ENCODE peak calls at places on chromosomes 3 and 15, in ten cellular contexts. V, O, G, P, X, D, L, E, A and T are unnamed samples.

GRCh38 chr3:184687363-184688049 is 24.4 kb downstream of the MAGEF1 start:
- DNase-seq in X (no peak), O (no peak), G (peak), L (no peak), V (no peak), D (no peak), P (no peak), A (peak), E (no peak), T (no peak)

GRCh38 chr3:41932511-41932910 is 29.4 kb downstream of the ULK4 start:
- DNase-seq in D (no peak), G (no peak), A (no peak), P (no peak), O (no peak), L (no peak), V (no peak), E (no peak), X (no peak), T (no peak)

GRCh38 chr3:30493912-30494311 is 112.5 kb upstream of the TGFBR2 start:
- DNase-seq in A (no peak), P (no peak), V (no peak), L (no peak), E (no peak), X (peak), G (peak), D (no peak), O (no peak), T (no peak)

GRCh38 chr3:151085889-151086483 is 522 bp downstream of the MED12L start:
- DNase-seq in A (peak), V (peak), D (no peak), L (no peak), X (no peak), G (no peak), O (no peak), P (no peak), E (peak), T (no peak)

GRCh38 chr15:88493811-88494210 is 26.3 kb downstream of the MRPS11 start:
- DNase-seq in V (no peak), D (no peak), A (no peak), P (no peak), G (no peak), E (no peak), X (no peak), O (no peak), L (no peak), T (no peak)

GRCh38 chr3:50658416-50658815 is 16.3 kb upstream of the DOCK3 start:
- DNase-seq in E (no peak), X (peak), G (no peak), P (no peak), L (no peak), D (no peak), A (no peak), O (no peak), V (no peak), T (no peak)

GRCh38 chr3:187165144-187165543 is 25.8 kb upstream of the RPL39L start:
- DNase-seq in A (peak), P (peak), D (peak), L (no peak), X (peak), E (peak), V (peak), G (no peak), O (peak), T (peak)

GRCh38 chr3:126129408-126129891 is 45.5 kb upstream of the SLC41A3 start:
- DNase-seq in E (no peak), P (no peak), X (peak), V (no peak), O (peak), G (peak), L (no peak), A (no peak), D (no peak), T (no peak)

GRCh38 chr15:72285927-72286516 is 13.7 kb upstream of the PARP6 start:
- DNase-seq in L (peak), E (no peak), G (no peak), P (peak), D (no peak), X (no peak), V (peak), O (no peak), A (peak), T (no peak)

GRCh38 chr3:185144784-185145183 is 8.1 kb downstream of the C3orf70 start:
- DNase-seq in A (no peak), E (no peak), V (no peak), D (no peak), G (no peak), X (no peak), L (no peak), P (no peak), O (no peak), T (no peak)

GRCh38 chr3:132228923-132229322 is 88.3 kb upstream of the ACP3 start:
- DNase-seq in A (no peak), D (no peak), G (no peak), L (no peak), E (no peak), P (no peak), O (peak), V (no peak), X (peak), T (peak)

GRCh38 chr15:76324066-76324465 is 12.5 kb upstream of the ISL2 start:
- DNase-seq in A (no peak), E (no peak), X (no peak), G (no peak), O (no peak), P (no peak), V (no peak), L (no peak), D (no peak), T (no peak)

GRCh38 chr3:52978109-52978754 is 67.6 kb downstream of the SFMBT1 start:
- DNase-seq in V (no peak), L (no peak), G (no peak), P (no peak), E (no peak), D (peak), O (no peak), A (no peak), X (no peak), T (no peak)

GRCh38 chr15:58010983-58011382 is 54.5 kb downstream of the ALDH1A2 start:
- DNase-seq in L (no peak), E (no peak), G (no peak), D (no peak), V (no peak), O (no peak), P (no peak), A (peak), X (no peak), T (no peak)

GRCh38 chr3:122496529-122496928 is 18.2 kb downstream of the KPNA1 start:
- DNase-seq in L (no peak), D (no peak), A (no peak), E (no peak), X (no peak), O (no peak), G (no peak), P (no peak), V (no peak), T (no peak)

GRCh38 chr3:194140520-194141414 is 4.8 kb downstream of the HES1 start:
- DNase-seq in A (peak), E (no peak), D (no peak), L (no peak), O (peak), P (no peak), X (peak), V (peak), G (peak), T (no peak)

GRCh38 chr15:33132722-33133345 is 61.7 kb downstream of the FMN1 start:
- DNase-seq in L (no peak), A (peak), V (peak), O (peak), G (no peak), P (no peak), D (no peak), E (peak), X (peak), T (peak)

GRCh38 chr3:61936344-61936937 is 375.1 kb downstream of the PTPRG start:
- DNase-seq in A (peak), X (peak), O (peak), V (peak), E (no peak), G (no peak), D (no peak), L (no peak), P (no peak), T (no peak)

GRCh38 chr3:43870844-43871626 is 180.3 kb downstream of the ABHD5 start:
- DNase-seq in V (no peak), A (no peak), E (no peak), G (no peak), L (no peak), D (no peak), P (no peak), O (no peak), X (no peak), T (peak)

GRCh38 chr15:67021455-67021854 is 43.9 kb upstream of the SMAD3 start:
- DNase-seq in O (no peak), X (no peak), A (no peak), D (no peak), P (no peak), V (no peak), G (no peak), E (no peak), L (no peak), T (no peak)

GRCh38 chr15:68636256-68636655 is 57.5 kb downstream of the CORO2B start:
- DNase-seq in X (no peak), G (no peak), D (no peak), E (no peak), P (no peak), V (no peak), O (no peak), A (no peak), L (no peak), T (no peak)

GRCh38 chr3:23611737-23612295 is 193.9 kb upstream of the UBE2E1 start:
- DNase-seq in A (no peak), G (peak), P (no peak), E (no peak), X (peak), V (no peak), O (no peak), L (no peak), D (peak), T (no peak)

GRCh38 chr15:25179673-25180511 is 225.1 kb downstream of the SNRPN start:
- DNase-seq in A (no peak), G (peak), L (no peak), O (no peak), X (no peak), E (no peak), D (no peak), P (no peak), V (no peak), T (no peak)

GRCh38 chr15:60918234-60918964 is 310.7 kb downstream of the RORA start:
- DNase-seq in O (no peak), V (no peak), A (no peak), E (no peak), D (no peak), L (no peak), G (no peak), X (no peak), P (no peak), T (no peak)

GRCh38 chr15:77568960-77569646 is 63.6 kb downstream of the LINGO1 start:
- DNase-seq in E (no peak), O (no peak), X (no peak), D (no peak), A (peak), L (no peak), G (no peak), V (no peak), P (no peak), T (no peak)

GRCh38 chr3:124410471-124410870 is 319.8 kb upstream of the UMPS start:
- DNase-seq in G (no peak), A (no peak), O (peak), X (no peak), L (no peak), E (no peak), P (no peak), D (no peak), V (no peak), T (peak)

GRCh38 chr15:100972975-100973350 is 53.8 kb downstream of the LRRK1 start:
- DNase-seq in D (no peak), A (no peak), P (no peak), E (no peak), X (no peak), V (peak), G (no peak), L (no peak), O (no peak), T (no peak)

GRCh38 chr15:72584006-72584405 is 70.5 kb upstream of the GOLGA6B start:
- DNase-seq in D (no peak), V (no peak), X (peak), G (no peak), A (no peak), E (no peak), L (no peak), O (no peak), P (no peak), T (no peak)

GRCh38 chr3:171986755-171987535 is 52.4 kb upstream of the FNDC3B start:
- DNase-seq in V (no peak), P (no peak), X (no peak), O (no peak), D (no peak), A (no peak), L (no peak), G (no peak), E (no peak), T (no peak)

GRCh38 chr3:184167786-184168185 is 6.9 kb upstream of the AP2M1 start:
- DNase-seq in O (no peak), V (no peak), P (no peak), G (no peak), D (no peak), L (no peak), A (no peak), E (no peak), X (no peak), T (no peak)

GRCh38 chr3:24493951-24494615 is 567 bp downstream of the THRB start:
- DNase-seq in A (peak), V (no peak), P (no peak), L (no peak), E (no peak), G (peak), O (peak), X (no peak), D (no peak), T (peak)

GRCh38 chr3:15081960-15082664 is 16.8 kb downstream of the RBSN start:
- DNase-seq in D (no peak), A (no peak), G (no peak), P (no peak), L (no peak), E (no peak), X (peak), O (no peak), V (no peak), T (no peak)